ENCODE peak calls at places on chromosomes 4 and X, in six cellular contexts. J is esophagus squamous epithelium, T is body of pancreas, P is hepatocyte, Z is NB4, M is foreskin fibroblast. Q is an unnamed sample.

GRCh38 chrX:107714196-107714811 is 61.3 kb downstream of the TSC22D3 start:
- DNase-seq in J (no peak), T (no peak), P (no peak), Z (peak), M (no peak), Q (no peak)

GRCh38 chr4:76253511-76253910 is 2.0 kb downstream of the FAM47E start:
- DNase-seq in J (no peak), T (no peak), P (no peak), Z (no peak), M (no peak), Q (no peak)

GRCh38 chrX:110341189-110342035 is 17.2 kb upstream of the RTL9 start:
- DNase-seq in J (no peak), T (no peak), P (no peak), Z (peak), M (peak), Q (peak)

GRCh38 chrX:139559383-139560042 is 29.0 kb downstream of the F9 start:
- DNase-seq in J (no peak), T (peak), P (peak), Z (peak), M (no peak), Q (peak)

GRCh38 chr4:181661090-181661489 is 582.1 kb upstream of the TENM3 start:
- DNase-seq in J (no peak), T (no peak), P (no peak), Z (no peak), M (no peak), Q (peak)

GRCh38 chr4:156293657-156294297 is 340.1 kb upstream of the CTSO start:
- DNase-seq in J (no peak), T (no peak), P (peak), Z (no peak), M (peak), Q (peak)

GRCh38 chr4:92359481-92359880 is 55.7 kb downstream of the GRID2 start:
- DNase-seq in J (no peak), T (peak), P (no peak), Z (no peak), M (no peak), Q (no peak)

GRCh38 chr4:109967798-109968520 is 55.3 kb downstream of the EGF start:
- DNase-seq in J (no peak), T (no peak), P (no peak), Z (peak), M (peak), Q (peak)

GRCh38 chrX:48599341-48599740 is 2.0 kb downstream of the WDR13 start:
- DNase-seq in J (no peak), T (no peak), P (no peak), Z (no peak), M (no peak), Q (no peak)

GRCh38 chr4:7661066-7661748 is 226.5 kb upstream of the PSAPL1 start:
- DNase-seq in J (no peak), T (no peak), P (no peak), Z (no peak), M (no peak), Q (no peak)

GRCh38 chr4:89136525-89136924 is 25.2 kb downstream of the TIGD2 start:
- DNase-seq in J (no peak), T (no peak), P (peak), Z (no peak), M (peak), Q (peak)

GRCh38 chrX:119398974-119399771 is at the start of gene SLC25A43:
- DNase-seq in J (no peak), T (peak), P (peak), Z (peak), M (no peak), Q (no peak)

GRCh38 chr4:24473309-24473721 is 111.0 kb downstream of the DHX15 start:
- DNase-seq in J (no peak), T (peak), P (peak), Z (peak), M (peak), Q (peak)

GRCh38 chrX:39639871-39640270 is 457.9 kb downstream of the BCOR start:
- DNase-seq in J (no peak), T (no peak), P (no peak), Z (no peak), M (no peak), Q (peak)

GRCh38 chr4:1058997-1059665 is 47.7 kb downstream of the FGFRL1 start:
- DNase-seq in J (no peak), T (no peak), P (peak), Z (no peak), M (no peak), Q (no peak)

GRCh38 chrX:153828723-153829548 is 1.4 kb downstream of the PDZD4 start:
- DNase-seq in J (no peak), T (no peak), P (no peak), Z (no peak), M (no peak), Q (no peak)

GRCh38 chr4:20679946-20680345 is 20.3 kb upstream of the PACRGL start:
- DNase-seq in J (no peak), T (no peak), P (no peak), Z (no peak), M (no peak), Q (no peak)

GRCh38 chr4:20044502-20044911 is 207.2 kb upstream of the SLIT2 start:
- DNase-seq in J (no peak), T (no peak), P (no peak), Z (no peak), M (peak), Q (peak)

GRCh38 chrX:154459843-154460242 is 1.8 kb downstream of the PLXNA3 start:
- DNase-seq in J (no peak), T (no peak), P (no peak), Z (peak), M (no peak), Q (no peak)

GRCh38 chrX:19747672-19748610 is 139.5 kb downstream of the SH3KBP1 start:
- DNase-seq in J (no peak), T (no peak), P (no peak), Z (peak), M (no peak), Q (no peak)

GRCh38 chrX:150513564-150513963 is 54.9 kb upstream of the MTM1 start:
- DNase-seq in J (no peak), T (no peak), P (no peak), Z (no peak), M (no peak), Q (no peak)

GRCh38 chr4:87185471-87185870 is 34.9 kb downstream of the KLHL8 start:
- DNase-seq in J (no peak), T (no peak), P (no peak), Z (no peak), M (no peak), Q (no peak)

GRCh38 chrX:100928660-100929613 is at the start of gene XKRX:
- DNase-seq in J (no peak), T (peak), P (peak), Z (no peak), M (no peak), Q (peak)

GRCh38 chr4:55721651-55722050 is 85.6 kb upstream of the NMU start:
- DNase-seq in J (no peak), T (no peak), P (no peak), Z (peak), M (no peak), Q (no peak)

GRCh38 chrX:26651755-26652154 is 435.8 kb downstream of the MAGEB5 start:
- DNase-seq in J (no peak), T (no peak), P (no peak), Z (peak), M (no peak), Q (peak)

GRCh38 chr4:78293348-78293747 is 236.2 kb downstream of the FRAS1 start:
- DNase-seq in J (no peak), T (no peak), P (no peak), Z (no peak), M (peak), Q (peak)

GRCh38 chr4:17812801-17813200 is 2.0 kb downstream of the NCAPG start:
- DNase-seq in J (no peak), T (no peak), P (no peak), Z (no peak), M (no peak), Q (no peak)

GRCh38 chr4:62709618-62710252 is 1509.6 kb downstream of the ADGRL3 start:
- DNase-seq in J (no peak), T (no peak), P (peak), Z (peak), M (no peak), Q (peak)

GRCh38 chrX:19592952-19593351 is 77.6 kb upstream of the MAP3K15 start:
- DNase-seq in J (no peak), T (no peak), P (no peak), Z (no peak), M (no peak), Q (peak)

GRCh38 chr4:40976343-40976742 is 226.6 kb downstream of the NSUN7 start:
- DNase-seq in J (no peak), T (peak), P (peak), Z (peak), M (peak), Q (peak)

GRCh38 chr4:115720611-115721010 is 607.2 kb upstream of the NDST4 start:
- DNase-seq in J (no peak), T (no peak), P (no peak), Z (no peak), M (no peak), Q (peak)

GRCh38 chrX:130560558-130560957 is 158.8 kb downstream of the RBMX2 start:
- DNase-seq in J (no peak), T (no peak), P (no peak), Z (no peak), M (peak), Q (no peak)

GRCh38 chrX:130555341-130555740 is 153.6 kb downstream of the RBMX2 start:
- DNase-seq in J (no peak), T (no peak), P (no peak), Z (no peak), M (peak), Q (no peak)

GRCh38 chrX:130552444-130553073 is 150.8 kb downstream of the RBMX2 start:
- DNase-seq in J (no peak), T (no peak), P (no peak), Z (no peak), M (no peak), Q (no peak)

DNA sequence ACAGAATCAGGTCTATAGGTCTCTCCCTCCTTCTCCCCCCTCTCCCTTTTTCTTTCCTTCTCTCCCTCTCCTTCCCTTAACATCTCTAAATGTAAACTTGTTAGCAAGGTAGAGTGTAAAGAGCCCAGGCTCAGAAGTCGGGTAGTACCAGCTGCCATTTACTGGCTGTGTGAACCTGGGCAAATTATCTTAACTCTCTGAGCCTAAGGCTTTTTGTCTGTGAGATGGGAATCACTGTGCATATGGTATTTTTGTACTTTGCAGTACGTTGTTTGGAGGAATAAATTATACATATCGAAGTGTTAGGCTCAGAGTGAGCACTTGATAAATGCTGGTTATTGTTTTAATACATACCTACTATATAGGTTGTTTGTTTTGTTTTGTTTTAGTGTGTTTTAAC is 154.0 kb downstream of the RBMX2 start:
- DNase-seq in J (no peak), T (no peak), P (no peak), Z (no peak), M (no peak), Q (no peak)
- TF ChIP-seq CTCF in J (no peak), T (no peak), P (no peak), Z (no peak), M (no peak), Q (no peak)

DNA sequence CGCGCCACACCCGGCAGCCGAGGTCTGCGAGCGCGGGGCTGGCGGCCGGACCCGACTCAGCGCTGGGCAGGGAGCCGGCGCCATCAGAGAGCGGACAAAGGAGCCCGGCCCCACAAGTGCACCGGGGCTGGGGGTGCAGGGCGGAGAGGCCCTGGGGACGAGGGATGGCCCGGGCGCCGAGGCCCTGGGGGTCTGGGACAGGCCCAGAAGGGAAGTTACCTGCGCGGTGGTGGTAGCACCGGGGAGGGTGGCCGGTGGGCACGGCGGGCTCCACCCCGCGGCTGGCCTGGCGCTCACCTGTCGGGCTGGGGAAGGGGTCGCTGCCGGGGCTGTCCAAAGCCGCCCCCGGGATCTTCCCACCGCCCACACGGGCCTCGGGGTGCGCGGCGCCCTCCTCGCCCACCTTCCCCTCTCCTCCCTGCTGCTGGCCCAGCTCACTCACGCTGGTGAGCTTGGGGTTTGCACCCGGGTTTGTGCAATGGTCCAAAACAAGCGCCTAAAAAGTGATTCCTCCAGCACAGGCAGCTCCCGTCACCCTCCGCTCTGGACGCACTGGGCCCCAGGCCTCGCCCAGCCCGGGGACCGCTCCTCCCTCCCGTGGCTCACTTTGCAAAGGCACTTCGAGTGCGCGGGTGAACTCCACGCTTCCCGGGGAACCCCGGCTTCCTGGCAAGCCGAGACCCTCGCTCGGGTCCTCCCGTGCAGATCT is at the start of gene CTPS2:
- DNase-seq in J (no peak), T (peak), P (peak), Z (peak), M (peak), Q (peak)
- TF ChIP-seq CTCF in J (no peak), T (no peak), P (no peak), Z (no peak), M (no peak), Q (no peak)

GRCh38 chrX:51461053-51462050 is 35.0 kb downstream of the NUDT11 start:
- DNase-seq in J (no peak), T (no peak), P (peak), Z (peak), M (peak), Q (peak)

GRCh38 chrX:51456814-51457213 is 39.6 kb downstream of the NUDT11 start:
- DNase-seq in J (no peak), T (no peak), P (peak), Z (peak), M (no peak), Q (no peak)

GRCh38 chrX:51463322-51463721 is 33.1 kb downstream of the NUDT11 start:
- DNase-seq in J (no peak), T (no peak), P (no peak), Z (no peak), M (no peak), Q (no peak)

GRCh38 chrX:51456246-51456645 is 40.1 kb downstream of the NUDT11 start:
- DNase-seq in J (no peak), T (peak), P (no peak), Z (no peak), M (no peak), Q (no peak)

GRCh38 chrX:51459125-51459524 is 37.3 kb downstream of the NUDT11 start:
- DNase-seq in J (no peak), T (peak), P (peak), Z (peak), M (peak), Q (peak)
- TF ChIP-seq CTCF in J (no peak), T (peak), P (peak), Z (peak), M (peak), Q (peak)

GRCh38 chr4:47031713-47032404 is 492 bp downstream of the GABRB1 start:
- DNase-seq in J (no peak), T (peak), P (peak), Z (no peak), M (no peak), Q (no peak)

GRCh38 chr4:47031011-47031678 is at the start of gene GABRB1:
- DNase-seq in J (no peak), T (peak), P (peak), Z (no peak), M (peak), Q (peak)

GRCh38 chr4:47038263-47038662 is 6.9 kb downstream of the GABRB1 start:
- DNase-seq in J (no peak), T (no peak), P (no peak), Z (no peak), M (no peak), Q (no peak)

DNA sequence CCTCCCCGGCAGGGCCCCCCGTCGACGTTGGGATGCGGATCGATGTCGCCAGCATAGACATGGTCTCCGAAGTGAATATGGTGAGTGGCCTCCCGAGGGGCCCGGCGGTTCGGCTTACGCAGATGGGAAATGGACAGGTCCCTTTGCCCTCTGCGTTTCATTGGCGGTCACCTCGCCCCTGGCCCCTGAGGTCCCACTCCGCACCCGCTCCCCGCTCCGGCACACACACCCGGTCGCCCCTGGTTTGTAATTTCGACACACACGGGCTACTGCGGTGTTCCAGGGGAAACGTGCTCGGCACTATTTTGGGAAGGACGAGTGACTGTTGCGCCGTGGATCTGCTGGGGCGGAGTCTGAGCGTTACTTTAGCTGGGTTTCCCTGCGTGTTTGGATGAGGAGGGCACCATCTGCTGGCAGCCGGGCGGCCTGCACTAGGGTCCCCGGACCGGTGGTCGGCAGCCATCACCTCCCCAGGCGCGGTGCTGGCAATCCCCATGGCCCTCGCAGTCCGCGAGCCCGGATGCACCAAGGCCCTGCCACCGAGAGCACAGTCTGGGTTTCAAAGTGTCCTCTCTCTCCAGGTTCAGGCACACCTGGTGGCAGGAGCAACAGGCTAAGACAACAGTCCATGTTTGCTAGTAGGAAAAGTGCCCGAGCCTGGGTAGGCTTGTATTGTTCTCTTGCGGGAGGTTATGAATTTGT is 1.2 kb downstream of the GABRB1 start:
- DNase-seq in J (no peak), T (peak), P (peak), Z (peak), M (peak), Q (peak)
- TF ChIP-seq CTCF in J (peak), T (peak), P (peak), Z (peak), M (peak), Q (peak)

GRCh38 chrX:72130156-72130761 is 1.5 kb downstream of the RTL5 start:
- DNase-seq in J (no peak), T (no peak), P (no peak), Z (no peak), M (no peak), Q (no peak)

GRCh38 chrX:72127332-72127731 is 4.4 kb downstream of the RTL5 start:
- DNase-seq in J (no peak), T (no peak), P (no peak), Z (no peak), M (no peak), Q (no peak)

GRCh38 chrX:72129661-72130060 is 2.1 kb downstream of the RTL5 start:
- DNase-seq in J (no peak), T (no peak), P (no peak), Z (no peak), M (no peak), Q (no peak)

GRCh38 chrX:72128183-72128834 is 3.4 kb downstream of the RTL5 start:
- DNase-seq in J (no peak), T (no peak), P (no peak), Z (no peak), M (no peak), Q (no peak)

GRCh38 chrX:72128881-72129280 is 2.8 kb downstream of the RTL5 start:
- DNase-seq in J (no peak), T (no peak), P (no peak), Z (peak), M (no peak), Q (no peak)
- TF ChIP-seq CTCF in J (peak), T (peak), P (peak), Z (peak), M (peak), Q (peak)

GRCh38 chr4:57037982-57038604 is 59.4 kb downstream of the POLR2B start:
- DNase-seq in J (no peak), T (peak), P (peak), Z (peak), M (peak), Q (no peak)
- TF ChIP-seq CTCF in J (peak), T (peak), P (peak), Z (peak), M (peak), Q (peak)

GRCh38 chr4:119559044-119559647 is 69.5 kb downstream of the PDE5A start:
- DNase-seq in J (no peak), T (no peak), P (peak), Z (peak), M (peak), Q (peak)
- TF ChIP-seq CTCF in J (peak), T (peak), P (peak), Z (no peak), M (no peak), Q (no peak)

DNA sequence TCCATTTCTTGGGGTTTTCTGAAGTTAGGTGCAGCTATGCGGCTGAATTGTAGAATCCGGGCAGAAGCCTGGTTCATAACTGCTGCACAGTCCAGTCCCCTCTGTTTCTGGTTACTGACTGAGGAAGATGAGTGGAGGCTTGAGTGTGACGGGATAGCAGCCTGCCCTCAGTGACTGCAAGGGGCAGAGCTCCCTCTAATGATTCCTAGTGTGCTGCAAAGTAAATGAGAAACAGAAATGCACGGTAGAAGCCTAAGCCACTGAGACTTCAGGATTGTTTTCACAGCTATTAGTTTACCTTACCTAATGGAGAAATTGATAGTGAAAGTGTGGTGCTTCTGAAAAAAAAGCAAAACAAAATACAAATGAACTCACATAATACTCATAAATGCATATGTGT is 189.2 kb downstream of the GPM6A start:
- DNase-seq in J (no peak), T (no peak), P (no peak), Z (no peak), M (no peak), Q (no peak)
- TF ChIP-seq CTCF in J (no peak), T (no peak), P (no peak), Z (no peak), M (no peak), Q (no peak)

GRCh38 chrX:23312136-23312535 is 22.5 kb upstream of the PTCHD1 start:
- DNase-seq in J (no peak), T (no peak), P (no peak), Z (no peak), M (no peak), Q (no peak)

GRCh38 chrX:23317799-23318724 is 16.6 kb upstream of the PTCHD1 start:
- DNase-seq in J (no peak), T (peak), P (peak), Z (peak), M (no peak), Q (no peak)
- TF ChIP-seq CTCF in J (peak), T (peak), P (peak), Z (peak), M (peak), Q (peak)